ENCODE peak calls at places on chromosome 10, in nine cellular contexts. Q is stimulated activated CD8-positive, alpha-beta memory T cell treated with anti-CD3 and anti-CD28 coated beads, Interleukin-4, amount 100 ng/mL, for 1 hour; L is foreskin keratinocyte; D is HFF-Myc; V is AG04450; Y is NCI-H226; Z is HCEC 1CT; W is T-helper 2 cell; B is smooth muscle cell of the brain vasculature. R is an unnamed sample.

GRCh38 chr10:86371691-86372090 is 5.1 kb upstream of the GRID1 start:
- DNase-seq in Y (no peak), Q (no peak), B (no peak), V (no peak), D (no peak), Z (no peak), L (no peak), W (no peak), R (no peak)

GRCh38 chr10:95395947-95396449 is 105.2 kb upstream of the PDLIM1 start:
- DNase-seq in B (no peak), W (no peak), Z (no peak), L (no peak), V (no peak), Y (no peak), Q (no peak), D (no peak), R (no peak)

GRCh38 chr10:72250666-72251065 is 23.1 kb upstream of the DDIT4 start:
- DNase-seq in W (no peak), Q (no peak), Y (peak), Z (peak), B (no peak), D (no peak), V (no peak), L (no peak), R (no peak)

GRCh38 chr10:5775705-5776104 is 37.5 kb downstream of the GDI2 start:
- DNase-seq in W (peak), B (no peak), Z (no peak), L (no peak), V (no peak), D (no peak), Y (no peak), Q (peak), R (no peak)

GRCh38 chr10:93701903-93702277 is 502 bp downstream of the FRA10AC1 start:
- DNase-seq in D (no peak), W (no peak), Z (peak), Q (no peak), B (no peak), V (no peak), L (no peak), Y (peak), R (peak)

GRCh38 chr10:13104697-13105096 is 4.7 kb downstream of the OPTN start:
- DNase-seq in Z (no peak), V (no peak), W (no peak), Y (no peak), D (no peak), Q (no peak), L (no peak), B (no peak), R (no peak)

GRCh38 chr10:128031216-128031615 is 95.0 kb downstream of the MKI67 start:
- DNase-seq in Y (no peak), V (no peak), B (no peak), D (no peak), Z (no peak), Q (no peak), L (no peak), W (no peak), R (no peak)

GRCh38 chr10:102918817-102919236 is 733 bp downstream of the CNNM2 start:
- DNase-seq in Y (no peak), Q (no peak), L (no peak), B (no peak), W (no peak), D (no peak), Z (peak), V (no peak), R (peak)

GRCh38 chr10:45001382-45002148 is 842 bp downstream of the ZNF22 start:
- DNase-seq in V (no peak), Y (peak), D (no peak), Q (peak), Z (peak), B (no peak), L (peak), W (no peak), R (peak)

GRCh38 chr10:132520147-132520811 is 17.3 kb upstream of the INPP5A start:
- DNase-seq in L (no peak), Q (no peak), D (peak), W (peak), V (no peak), Y (no peak), B (peak), Z (no peak), R (no peak)

GRCh38 chr10:100148353-100149211 is 37.2 kb downstream of the ERLIN1 start:
- DNase-seq in Y (peak), Z (peak), D (peak), L (peak), W (no peak), B (no peak), V (no peak), Q (no peak), R (no peak)

GRCh38 chr10:22344204-22344603 is 1.1 kb upstream of the SPAG6 start:
- DNase-seq in Q (no peak), B (no peak), L (no peak), D (no peak), V (no peak), W (no peak), Z (no peak), Y (no peak), R (no peak)

GRCh38 chr10:42419789-42420188 is 218.6 kb downstream of the ZNF33B start:
- DNase-seq in L (no peak), Z (no peak), Y (no peak), Q (no peak), V (no peak), W (no peak), D (no peak), B (no peak), R (no peak)

GRCh38 chr10:117174439-117175214 is 22.7 kb upstream of the KCNK18 start:
- DNase-seq in B (peak), W (peak), Z (peak), D (peak), Q (peak), Y (peak), V (peak), L (peak), R (peak)

GRCh38 chr10:30386801-30387588 is 37.9 kb upstream of the MTPAP start:
- DNase-seq in D (no peak), L (peak), Z (peak), Q (no peak), B (no peak), V (no peak), Y (no peak), W (no peak), R (no peak)

GRCh38 chr10:1538121-1538520 is 199.2 kb downstream of the ADARB2 start:
- DNase-seq in Q (no peak), D (no peak), W (no peak), V (no peak), Y (no peak), B (no peak), Z (no peak), L (no peak), R (no peak)

GRCh38 chr10:47311193-47311899 is 10.9 kb upstream of the GDF2 start:
- DNase-seq in Z (no peak), D (no peak), V (no peak), Q (no peak), L (peak), B (no peak), W (no peak), Y (peak), R (no peak)

GRCh38 chr10:14758994-14759664 is 15.6 kb downstream of the FAM107B start:
- DNase-seq in W (no peak), D (no peak), Y (no peak), V (no peak), Z (no peak), Q (no peak), L (no peak), B (no peak), R (no peak)

GRCh38 chr10:87960230-87960629 is 96.8 kb downstream of the PTEN start:
- DNase-seq in Y (no peak), Z (peak), B (no peak), L (no peak), V (no peak), W (no peak), Q (no peak), D (no peak), R (no peak)

GRCh38 chr10:93594518-93594917 is 6.5 kb downstream of the RBP4 start:
- DNase-seq in Q (no peak), B (no peak), Y (no peak), Z (no peak), D (no peak), L (no peak), W (no peak), V (no peak), R (no peak)

R was measured in HEK293T.